ENCODE peak calls at places on chromosomes 11 and 22, in ten cellular contexts. X is sciatic nerve, L is adrenal gland, E is EL, R is NCI-H2081, C is ovary, Y is hippocampal formation, B is GM10248, U is DMS153, I is NAMALWA. D is an unnamed sample.
A peak's percentile ranks its signal among the peaks of the same experiment; 100 is the strongest.

GRCh38 chr11:62128835-62129234 is 5.0 kb downstream of the INCENP start:
- DNase-seq in E (no peak), I (no peak), X (no peak), U (no peak), Y (no peak), B (no peak), C (no peak), L (no peak), R (no peak), D (no peak)

GRCh38 chr11:92296138-92296515 is 71.5 kb downstream of the FAT3 start:
- DNase-seq in L (no peak), C (no peak), B (no peak), I (no peak), R (no peak), X (no peak), E (peak; percentile 77), U (peak; percentile 4), Y (no peak), D (no peak)

GRCh38 chr11:130431337-130431773 is 2.9 kb upstream of the ADAMTS8 start:
- DNase-seq in B (peak; percentile 75), R (peak; percentile 77), I (peak; percentile 85), E (peak; percentile 61), X (peak; percentile 88), C (peak; percentile 80), Y (peak; percentile 34), L (peak; percentile 65), U (peak; percentile 37), D (peak; percentile 50)

GRCh38 chr22:49305966-49306631 is 521.6 kb downstream of the BRD1 start:
- DNase-seq in I (no peak), C (peak; percentile 4), E (no peak), X (peak; percentile 27), R (no peak), U (no peak), Y (no peak), B (no peak), L (no peak), D (no peak)

GRCh38 chr22:22871536-22872278 is 15.9 kb upstream of the IGLL5 start:
- DNase-seq in R (no peak), B (no peak), X (no peak), C (no peak), I (no peak), E (no peak), L (no peak), U (no peak), Y (no peak), D (no peak)

GRCh38 chr22:48070760-48071159 is 1308.3 kb downstream of the TBC1D22A start:
- DNase-seq in B (no peak), L (no peak), I (peak; percentile 89), Y (no peak), C (no peak), E (no peak), U (no peak), R (no peak), X (no peak), D (no peak)

GRCh38 chr11:35115688-35116030 is 23.3 kb upstream of the CD44 start:
- DNase-seq in B (no peak), I (no peak), Y (no peak), L (no peak), E (no peak), C (no peak), R (no peak), U (no peak), X (no peak), D (no peak)

GRCh38 chr22:36148411-36148810 is 12.1 kb downstream of the APOL3 start:
- DNase-seq in C (no peak), E (no peak), Y (no peak), U (no peak), I (no peak), R (no peak), X (no peak), B (no peak), L (no peak), D (no peak)

GRCh38 chr11:31636983-31637382 is 127.4 kb downstream of the ELP4 start:
- DNase-seq in L (no peak), E (no peak), Y (no peak), B (no peak), I (no peak), C (no peak), X (no peak), U (no peak), R (no peak), D (no peak)

GRCh38 chr11:44484211-44484610 is 81.3 kb upstream of the CD82 start:
- DNase-seq in B (peak; percentile 28), E (peak; percentile 27), Y (no peak), X (no peak), C (no peak), U (no peak), I (no peak), R (no peak), L (no peak), D (no peak)

GRCh38 chr22:47592791-47593190 is 830.3 kb downstream of the TBC1D22A start:
- DNase-seq in X (no peak), R (no peak), E (no peak), I (no peak), U (no peak), Y (no peak), L (no peak), B (no peak), C (no peak), D (no peak)

D was measured in C1 segment of cervical spinal cord.